ENCODE peak calls at places on chromosomes 6 and 20, in six cellular contexts. One of them, this sample, is unnamed.

GRCh38 chr6:127300411-127300810 is 33.7 kb downstream of the RNF146 start:
- DNase-seq in suprapubic skin: no peak
- DNase-seq in psoas muscle: no peak
- DNase-seq in transverse colon: no peak
- DNase-seq in uterus: no peak
- DNase-seq in right atrium auricular region: no peak
- DNase-seq in this sample: no peak

GRCh38 chr6:157989541-157990289 is 8.1 kb downstream of the SYNJ2 start:
- DNase-seq in transverse colon: peak; percentile 85
- DNase-seq in suprapubic skin: no peak
- DNase-seq in right atrium auricular region: no peak
- DNase-seq in psoas muscle: peak; percentile 86
- DNase-seq in uterus: peak; percentile 73
- DNase-seq in this sample: no peak

GRCh38 chr6:1670711-1671462 is 61.2 kb downstream of the FOXC1 start:
- DNase-seq in transverse colon: no peak
- DNase-seq in psoas muscle: no peak
- DNase-seq in right atrium auricular region: no peak
- DNase-seq in suprapubic skin: no peak
- DNase-seq in uterus: no peak
- DNase-seq in this sample: no peak

GRCh38 chr6:72616406-72617015 is 5.4 kb upstream of the KCNQ5 start:
- DNase-seq in uterus: no peak
- DNase-seq in right atrium auricular region: no peak
- DNase-seq in transverse colon: no peak
- DNase-seq in psoas muscle: no peak
- DNase-seq in suprapubic skin: no peak
- DNase-seq in this sample: no peak

GRCh38 chr6:43359381-43359780 is 10.1 kb downstream of the ZNF318 start:
- DNase-seq in right atrium auricular region: no peak
- DNase-seq in suprapubic skin: no peak
- DNase-seq in psoas muscle: no peak
- DNase-seq in uterus: no peak
- DNase-seq in transverse colon: no peak
- DNase-seq in this sample: no peak

GRCh38 chr6:113649276-113649675 is 207.9 kb upstream of the MARCKS start:
- DNase-seq in suprapubic skin: no peak
- DNase-seq in right atrium auricular region: no peak
- DNase-seq in uterus: no peak
- DNase-seq in psoas muscle: no peak
- DNase-seq in transverse colon: no peak
- DNase-seq in this sample: no peak

GRCh38 chr6:12066297-12066696 is 54.2 kb downstream of the HIVEP1 start:
- DNase-seq in psoas muscle: no peak
- DNase-seq in suprapubic skin: no peak
- DNase-seq in right atrium auricular region: no peak
- DNase-seq in transverse colon: no peak
- DNase-seq in uterus: no peak
- DNase-seq in this sample: no peak

GRCh38 chr6:44674226-44675155 is 287.0 kb downstream of the CDC5L start:
- DNase-seq in uterus: no peak
- DNase-seq in suprapubic skin: no peak
- DNase-seq in transverse colon: no peak
- DNase-seq in right atrium auricular region: no peak
- DNase-seq in psoas muscle: no peak
- DNase-seq in this sample: peak; percentile 59

GRCh38 chr6:149397384-149397783 is 2.7 kb upstream of the SUMO4 start:
- DNase-seq in suprapubic skin: no peak
- DNase-seq in psoas muscle: no peak
- DNase-seq in uterus: no peak
- DNase-seq in right atrium auricular region: no peak
- DNase-seq in transverse colon: no peak
- DNase-seq in this sample: no peak

GRCh38 chr6:7268362-7269310 is 44.4 kb downstream of the SSR1 start:
- DNase-seq in psoas muscle: no peak
- DNase-seq in uterus: no peak
- DNase-seq in transverse colon: no peak
- DNase-seq in suprapubic skin: peak; percentile 67
- DNase-seq in right atrium auricular region: peak; percentile 48
- DNase-seq in this sample: no peak

GRCh38 chr6:5214570-5215052 is 46.1 kb downstream of the LYRM4 start:
- DNase-seq in transverse colon: peak; percentile 18
- DNase-seq in uterus: peak; percentile 21
- DNase-seq in psoas muscle: no peak
- DNase-seq in suprapubic skin: no peak
- DNase-seq in right atrium auricular region: no peak
- DNase-seq in this sample: no peak

GRCh38 chr6:77264970-77265369 is 198.3 kb downstream of the HTR1B start:
- DNase-seq in right atrium auricular region: no peak
- DNase-seq in uterus: no peak
- DNase-seq in transverse colon: no peak
- DNase-seq in suprapubic skin: no peak
- DNase-seq in psoas muscle: no peak
- DNase-seq in this sample: no peak

GRCh38 chr20:40689100-40689942 is at the start of gene MAFB:
- DNase-seq in transverse colon: peak; percentile 80
- DNase-seq in right atrium auricular region: peak; percentile 96
- DNase-seq in uterus: peak; percentile 93
- DNase-seq in suprapubic skin: peak; percentile 97
- DNase-seq in psoas muscle: peak; percentile 97
- DNase-seq in this sample: peak; percentile 96

GRCh38 chr6:373773-374724 is 17.5 kb upstream of the IRF4 start:
- DNase-seq in suprapubic skin: peak; percentile 78
- DNase-seq in psoas muscle: no peak
- DNase-seq in uterus: no peak
- DNase-seq in right atrium auricular region: no peak
- DNase-seq in transverse colon: no peak
- DNase-seq in this sample: no peak

GRCh38 chr6:43768983-43769525 is 957 bp upstream of the VEGFA start:
- DNase-seq in suprapubic skin: no peak
- DNase-seq in right atrium auricular region: peak; percentile 84
- DNase-seq in psoas muscle: peak; percentile 76
- DNase-seq in uterus: peak; percentile 90
- DNase-seq in transverse colon: no peak
- DNase-seq in this sample: no peak

GRCh38 chr20:41087777-41088176 is 49.6 kb upstream of the PLCG1 start:
- DNase-seq in uterus: no peak
- DNase-seq in suprapubic skin: no peak
- DNase-seq in right atrium auricular region: no peak
- DNase-seq in transverse colon: no peak
- DNase-seq in psoas muscle: no peak
- DNase-seq in this sample: no peak

GRCh38 chr6:7727150-7727950 is 1.5 kb downstream of the BMP6 start:
- DNase-seq in right atrium auricular region: no peak
- DNase-seq in uterus: no peak
- DNase-seq in suprapubic skin: no peak
- DNase-seq in psoas muscle: no peak
- DNase-seq in transverse colon: no peak
- DNase-seq in this sample: no peak

GRCh38 chr20:22544462-22544861 is 39.9 kb downstream of the FOXA2 start:
- DNase-seq in uterus: no peak
- DNase-seq in psoas muscle: no peak
- DNase-seq in right atrium auricular region: no peak
- DNase-seq in suprapubic skin: no peak
- DNase-seq in transverse colon: no peak
- DNase-seq in this sample: no peak

GRCh38 chr6:16909599-16910360 is 148.5 kb upstream of the ATXN1 start:
- DNase-seq in right atrium auricular region: no peak
- DNase-seq in suprapubic skin: no peak
- DNase-seq in psoas muscle: no peak
- DNase-seq in transverse colon: no peak
- DNase-seq in uterus: no peak
- DNase-seq in this sample: no peak

GRCh38 chr6:42428326-42429041 is 23.2 kb downstream of the TRERF1 start:
- DNase-seq in suprapubic skin: no peak
- DNase-seq in uterus: no peak
- DNase-seq in transverse colon: no peak
- DNase-seq in right atrium auricular region: peak; percentile 58
- DNase-seq in psoas muscle: peak; percentile 60
- DNase-seq in this sample: no peak

GRCh38 chr6:167420858-167421766 is 96.2 kb downstream of the TTLL2 start:
- DNase-seq in uterus: no peak
- DNase-seq in transverse colon: peak; percentile 93
- DNase-seq in right atrium auricular region: peak; percentile 34
- DNase-seq in psoas muscle: no peak
- DNase-seq in suprapubic skin: no peak
- DNase-seq in this sample: peak; percentile 68

GRCh38 chr6:156917213-156917612 is 140.0 kb downstream of the ARID1B start:
- DNase-seq in transverse colon: no peak
- DNase-seq in suprapubic skin: no peak
- DNase-seq in psoas muscle: no peak
- DNase-seq in uterus: no peak
- DNase-seq in right atrium auricular region: no peak
- DNase-seq in this sample: no peak

DNA sequence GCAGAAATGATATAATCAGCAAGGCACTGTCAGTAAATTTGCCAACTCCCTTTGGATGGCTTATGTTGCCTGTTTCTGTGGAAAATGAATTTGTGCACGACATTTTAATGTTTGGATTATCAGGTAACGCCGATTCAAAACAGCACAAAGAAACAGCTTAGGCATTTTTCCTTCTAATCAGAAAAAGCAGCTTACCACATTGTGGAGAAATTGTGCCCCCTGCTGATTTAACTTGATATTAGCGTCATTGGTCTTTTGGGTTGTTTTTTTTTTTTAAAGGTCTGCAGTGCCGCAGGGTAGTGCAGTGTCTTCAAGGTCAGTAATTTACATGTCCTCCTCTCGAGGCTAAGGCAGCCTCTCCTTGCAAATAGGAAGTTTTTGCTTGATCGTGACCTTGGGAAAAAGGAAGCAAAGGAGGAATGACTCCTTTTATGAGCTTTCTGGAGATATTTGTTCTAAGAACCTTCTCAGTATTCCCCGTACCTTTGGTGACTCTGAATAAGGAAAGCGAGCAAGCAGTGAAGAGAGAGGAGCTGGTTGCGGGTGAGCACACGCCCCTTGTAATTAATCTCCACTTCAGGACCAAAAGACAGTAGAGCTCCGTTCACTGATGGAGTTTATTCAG is 79.1 kb downstream of the ELOVL4 start:
- DNase-seq in psoas muscle: no peak
- DNase-seq in uterus: no peak
- DNase-seq in right atrium auricular region: no peak
- DNase-seq in transverse colon: no peak
- DNase-seq in suprapubic skin: no peak
- DNase-seq in this sample: no peak
- H3K4me3 ChIP-seq in psoas muscle: no peak overlapping the region
- H3K4me3 ChIP-seq in uterus: no peak overlapping the region
- H3K4me3 ChIP-seq in right atrium auricular region: no peak overlapping the region
- H3K4me3 ChIP-seq in transverse colon: no peak overlapping the region
- H3K4me3 ChIP-seq in suprapubic skin: no peak overlapping the region
- H3K4me3 ChIP-seq in this sample: no peak overlapping the region

GRCh38 chr6:34530753-34531365 is 25.3 kb downstream of the SPDEF start:
- DNase-seq in suprapubic skin: no peak
- DNase-seq in right atrium auricular region: no peak
- DNase-seq in uterus: no peak
- DNase-seq in psoas muscle: no peak
- DNase-seq in transverse colon: no peak
- DNase-seq in this sample: no peak

GRCh38 chr6:34531580-34532201 is 24.4 kb downstream of the SPDEF start:
- DNase-seq in psoas muscle: peak; percentile 93
- DNase-seq in uterus: peak; percentile 67
- DNase-seq in transverse colon: no peak
- DNase-seq in suprapubic skin: no peak
- DNase-seq in right atrium auricular region: no peak
- DNase-seq in this sample: no peak

GRCh38 chr6:34534656-34535055 is 21.5 kb downstream of the SPDEF start:
- DNase-seq in right atrium auricular region: no peak
- DNase-seq in psoas muscle: no peak
- DNase-seq in suprapubic skin: no peak
- DNase-seq in transverse colon: no peak
- DNase-seq in uterus: no peak
- DNase-seq in this sample: no peak

GRCh38 chr6:34534146-34534545 is 22.0 kb downstream of the SPDEF start:
- DNase-seq in psoas muscle: no peak
- DNase-seq in right atrium auricular region: no peak
- DNase-seq in uterus: no peak
- DNase-seq in suprapubic skin: no peak
- DNase-seq in transverse colon: no peak
- DNase-seq in this sample: no peak

DNA sequence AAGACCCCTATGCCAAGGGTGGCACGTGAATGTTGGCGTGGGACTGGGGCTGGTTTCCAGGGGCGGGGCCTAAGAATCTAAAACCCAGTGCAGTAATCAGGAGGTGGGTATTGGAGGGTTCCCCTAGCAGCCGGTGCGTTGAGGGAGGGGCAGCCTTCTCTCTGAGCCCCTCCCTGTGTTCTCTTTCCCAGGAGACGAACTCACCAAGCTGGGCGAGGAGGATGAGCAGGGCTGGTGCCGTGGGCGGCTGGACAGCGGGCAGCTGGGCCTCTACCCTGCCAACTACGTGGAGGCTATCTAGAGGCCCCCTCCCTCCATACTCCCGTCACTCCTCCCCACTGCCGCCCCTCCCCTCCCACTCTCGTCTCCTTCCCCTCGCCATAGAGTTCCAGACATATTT is 23.9 kb downstream of the SPDEF start:
- DNase-seq in psoas muscle: no peak
- DNase-seq in uterus: no peak
- DNase-seq in right atrium auricular region: no peak
- DNase-seq in transverse colon: no peak
- DNase-seq in suprapubic skin: no peak
- DNase-seq in this sample: no peak
- H3K4me3 ChIP-seq in psoas muscle: peak overlapping the region; percentile 46
- H3K4me3 ChIP-seq in uterus: no peak overlapping the region
- H3K4me3 ChIP-seq in right atrium auricular region: no peak overlapping the region
- H3K4me3 ChIP-seq in transverse colon: no peak overlapping the region
- H3K4me3 ChIP-seq in suprapubic skin: no peak overlapping the region
- H3K4me3 ChIP-seq in this sample: no peak overlapping the region

GRCh38 chr20:57432480-57432873 is 41.3 kb downstream of the RBM38 start:
- DNase-seq in psoas muscle: peak; percentile 35
- DNase-seq in transverse colon: no peak
- DNase-seq in right atrium auricular region: no peak
- DNase-seq in uterus: no peak
- DNase-seq in suprapubic skin: no peak
- DNase-seq in this sample: no peak
- H3K4me3 ChIP-seq in psoas muscle: peak overlapping the region; percentile 12
- H3K4me3 ChIP-seq in transverse colon: no peak overlapping the region
- H3K4me3 ChIP-seq in right atrium auricular region: no peak overlapping the region
- H3K4me3 ChIP-seq in uterus: no peak overlapping the region
- H3K4me3 ChIP-seq in suprapubic skin: no peak overlapping the region
- H3K4me3 ChIP-seq in this sample: no peak overlapping the region

DNA sequence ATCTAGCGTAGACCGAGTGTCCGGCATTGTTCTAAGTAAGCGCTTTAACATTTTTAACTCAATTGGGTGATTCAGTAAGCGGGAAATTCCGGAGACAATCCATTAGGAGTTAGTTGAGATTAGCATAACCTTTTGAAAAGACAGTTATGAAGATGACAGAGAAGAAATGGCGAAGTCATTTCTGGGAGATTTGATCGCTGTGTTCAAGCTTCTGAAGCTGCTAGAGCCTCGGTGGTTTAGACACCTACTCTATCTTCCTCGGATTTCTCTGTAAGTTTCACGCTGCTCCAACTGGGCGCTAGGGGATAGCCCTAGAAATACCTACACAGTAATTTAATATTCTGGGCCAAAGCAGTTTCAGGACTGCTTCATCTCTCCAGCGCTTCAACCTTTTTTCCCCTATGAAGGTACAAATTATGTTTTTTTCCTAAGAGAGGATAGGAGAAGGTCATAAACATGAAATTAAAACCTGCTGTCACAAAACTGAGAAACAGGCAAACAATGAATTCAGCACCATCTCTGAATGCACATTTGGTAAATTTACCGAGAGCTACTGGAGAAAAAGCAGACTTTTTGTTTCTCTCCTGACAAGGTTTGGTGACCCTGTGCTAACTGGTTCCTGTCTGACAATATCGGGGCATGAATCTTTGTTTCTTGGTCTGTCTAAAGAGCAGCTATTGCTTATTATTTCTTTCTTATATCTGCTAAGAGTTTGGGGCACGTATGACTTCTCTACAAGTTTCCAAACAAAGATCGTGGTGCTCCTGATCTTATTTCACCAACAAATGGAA is 22.4 kb downstream of the ZNF311 start:
- DNase-seq in uterus: peak; percentile 22
- DNase-seq in psoas muscle: no peak
- DNase-seq in suprapubic skin: no peak
- DNase-seq in right atrium auricular region: no peak
- DNase-seq in transverse colon: no peak
- DNase-seq in this sample: no peak
- H3K4me3 ChIP-seq in uterus: peak overlapping the region; percentile 66
- H3K4me3 ChIP-seq in psoas muscle: peak overlapping the region; percentile 80
- H3K4me3 ChIP-seq in suprapubic skin: peak overlapping the region; percentile 65
- H3K4me3 ChIP-seq in right atrium auricular region: peak overlapping the region; percentile 55
- H3K4me3 ChIP-seq in transverse colon: peak overlapping the region; percentile 47
- H3K4me3 ChIP-seq in this sample: peak overlapping the region; percentile 73

This sample was measured in coronary artery.